ENCODE peak calls at places on chromosomes 7 and 10, in six cellular contexts. V, T, X, A, D and E are unnamed samples.

GRCh38 chr7:139799586-139799985 is 21.8 kb upstream of the HIPK2 start:
- DNase-seq in V (no peak), T (no peak), X (no peak), A (no peak), D (no peak), E (no peak)

GRCh38 chr7:83476501-83476900 is 172.4 kb downstream of the SEMA3E start:
- DNase-seq in V (no peak), T (no peak), X (no peak), A (no peak), D (no peak), E (no peak)

GRCh38 chr7:44466300-44467216 is 23.9 kb downstream of the NUDCD3 start:
- DNase-seq in V (peak), T (no peak), X (no peak), A (no peak), D (no peak), E (no peak)

GRCh38 chr7:5425507-5426225 is 2.0 kb upstream of the TNRC18 start:
- DNase-seq in V (peak), T (peak), X (peak), A (peak), D (no peak), E (no peak)

GRCh38 chr10:11113156-11113555 is 95.5 kb downstream of the CELF2 start:
- DNase-seq in V (no peak), T (no peak), X (peak), A (no peak), D (peak), E (no peak)

GRCh38 chr10:47348138-47348651 is at the start of gene RBP3:
- DNase-seq in V (no peak), T (no peak), X (no peak), A (no peak), D (no peak), E (no peak)

GRCh38 chr10:103525901-103526300 is 32.4 kb downstream of the NEURL1 start:
- DNase-seq in V (no peak), T (no peak), X (no peak), A (no peak), D (no peak), E (no peak)

GRCh38 chr10:99325261-99325660 is 3.9 kb upstream of the CNNM1 start:
- DNase-seq in V (no peak), T (no peak), X (no peak), A (peak), D (no peak), E (no peak)

GRCh38 chr7:39949980-39950472 is at the start of gene CDK13:
- DNase-seq in V (peak), T (peak), X (peak), A (peak), D (peak), E (peak)

GRCh38 chr7:135734343-135734689 is 6.3 kb upstream of the SLC13A4 start:
- DNase-seq in V (no peak), T (no peak), X (no peak), A (no peak), D (no peak), E (no peak)

GRCh38 chr7:142882338-142882678 is 3.2 kb downstream of the TRPV6 start:
- DNase-seq in V (no peak), T (no peak), X (no peak), A (no peak), D (no peak), E (no peak)

GRCh38 chr10:70381491-70382421 is 669 bp downstream of the LRRC20 start:
- DNase-seq in V (peak), T (peak), X (peak), A (no peak), D (no peak), E (peak)

GRCh38 chr7:377069-378040 is 87.4 kb downstream of the FOXL3 start:
- DNase-seq in V (no peak), T (no peak), X (peak), A (no peak), D (no peak), E (no peak)
- TF ChIP-seq BHLHE40 in V (no peak), T (no peak), X (no peak), A (no peak), D (no peak), E (no peak)

GRCh38 chr7:75887669-75888369 is 9.0 kb downstream of the RHBDD2 start:
- DNase-seq in V (no peak), T (no peak), X (no peak), A (no peak), D (no peak), E (no peak)
- TF ChIP-seq BHLHE40 in V (no peak), T (no peak), X (no peak), A (no peak), D (no peak), E (no peak)

DNA sequence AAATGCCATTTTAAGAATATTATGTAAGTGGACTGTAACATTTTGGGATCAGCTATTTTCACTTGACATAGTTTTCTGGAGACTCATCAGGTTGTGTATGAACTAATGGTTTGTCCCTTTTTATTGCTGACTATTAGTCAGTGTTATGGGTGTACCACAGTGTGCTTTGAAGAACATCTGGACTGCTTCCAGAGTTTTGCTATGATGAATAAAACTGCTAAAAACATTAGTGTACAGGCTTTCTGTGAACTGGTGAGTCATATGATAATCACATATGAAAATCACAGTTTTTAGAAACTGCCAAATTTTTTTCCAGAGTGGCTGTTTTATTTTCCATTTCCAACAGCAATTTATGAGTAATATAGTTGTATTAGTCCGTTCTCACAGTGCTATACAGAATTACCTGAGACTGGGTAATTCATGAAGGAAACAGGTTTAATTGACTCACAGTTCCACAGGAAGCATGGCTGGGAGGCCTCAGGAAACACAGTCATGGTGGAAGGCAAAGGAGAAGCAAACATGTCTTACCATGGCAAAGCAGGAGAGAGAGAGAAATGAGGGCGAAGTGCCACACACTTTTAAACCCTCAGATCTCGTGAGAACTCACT is 281.2 kb upstream of the VSTM2A start:
- DNase-seq in V (no peak), T (no peak), X (no peak), A (no peak), D (no peak), E (no peak)
- TF ChIP-seq BHLHE40 in V (no peak), T (no peak), X (no peak), A (no peak), D (no peak), E (no peak)

DNA sequence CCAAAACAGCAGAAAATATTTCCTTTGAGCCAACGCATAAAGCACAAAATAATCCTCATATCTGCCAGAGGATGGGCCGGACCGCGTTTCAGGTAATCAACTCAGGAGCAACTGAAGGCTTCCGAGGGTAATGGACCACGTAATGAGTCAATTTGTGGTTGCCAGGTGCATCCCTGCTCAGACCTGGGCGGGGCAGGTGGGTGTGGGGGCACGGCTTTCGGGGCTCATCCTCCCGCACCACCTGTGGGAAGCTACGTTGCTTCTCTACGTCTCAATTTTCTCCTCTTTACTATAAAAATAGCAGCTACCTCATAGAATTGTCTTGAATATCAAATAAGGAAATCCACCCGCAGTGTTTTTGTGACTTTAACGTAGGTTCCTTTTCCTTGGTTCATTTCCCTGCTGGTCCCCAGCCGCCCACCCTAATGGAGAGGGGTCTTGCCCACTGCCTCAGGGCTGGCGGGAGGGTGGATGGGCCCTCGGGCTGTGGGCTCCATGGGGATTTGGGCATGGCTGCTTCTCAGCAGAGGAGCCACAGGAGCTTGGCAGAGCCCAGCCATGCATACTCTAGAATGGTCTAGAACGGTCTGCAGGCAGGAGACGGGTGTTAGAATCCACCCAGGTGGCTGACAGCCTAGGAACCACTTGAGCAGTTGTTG is 324.7 kb downstream of the ADARB2 start:
- DNase-seq in V (no peak), T (no peak), X (no peak), A (no peak), D (no peak), E (no peak)
- TF ChIP-seq BHLHE40 in V (no peak), T (no peak), X (no peak), A (no peak), D (no peak), E (no peak)

GRCh38 chr10:68269562-68269961 is 37.6 kb upstream of the ATOH7 start:
- DNase-seq in V (no peak), T (no peak), X (no peak), A (no peak), D (no peak), E (no peak)

GRCh38 chr10:68275600-68276126 is 43.8 kb upstream of the ATOH7 start:
- DNase-seq in V (no peak), T (no peak), X (no peak), A (no peak), D (no peak), E (no peak)

GRCh38 chr10:68272833-68273232 is 40.9 kb upstream of the ATOH7 start:
- DNase-seq in V (no peak), T (no peak), X (no peak), A (no peak), D (no peak), E (no peak)

GRCh38 chr10:68276224-68276623 is 44.3 kb upstream of the ATOH7 start:
- DNase-seq in V (no peak), T (no peak), X (no peak), A (no peak), D (no peak), E (no peak)

GRCh38 chr10:68271104-68271882 is 39.4 kb upstream of the ATOH7 start:
- DNase-seq in V (peak), T (no peak), X (no peak), A (no peak), D (no peak), E (no peak)
- TF ChIP-seq BHLHE40 in V (no peak), T (no peak), X (no peak), A (no peak), D (no peak), E (no peak)

GRCh38 chr10:51629969-51630617 is 69.3 kb downstream of the CSTF2T start:
- DNase-seq in V (peak), T (no peak), X (no peak), A (no peak), D (no peak), E (no peak)

GRCh38 chr10:51630618-51631005 is 68.8 kb downstream of the CSTF2T start:
- DNase-seq in V (no peak), T (no peak), X (no peak), A (no peak), D (no peak), E (no peak)
- TF ChIP-seq BHLHE40 in V (no peak), T (no peak), X (no peak), A (no peak), D (no peak), E (no peak)

GRCh38 chr10:80544316-80544953 is 6.7 kb downstream of the SH2D4B start:
- DNase-seq in V (no peak), T (no peak), X (no peak), A (no peak), D (no peak), E (no peak)
- TF ChIP-seq BHLHE40 in V (no peak), T (no peak), X (no peak), A (no peak), D (no peak), E (no peak)

GRCh38 chr7:35716038-35716803 is 21.3 kb upstream of the HERPUD2 start:
- DNase-seq in V (peak), T (no peak), X (no peak), A (no peak), D (no peak), E (no peak)
- TF ChIP-seq BHLHE40 in V (no peak), T (no peak), X (no peak), A (no peak), D (no peak), E (no peak)

DNA sequence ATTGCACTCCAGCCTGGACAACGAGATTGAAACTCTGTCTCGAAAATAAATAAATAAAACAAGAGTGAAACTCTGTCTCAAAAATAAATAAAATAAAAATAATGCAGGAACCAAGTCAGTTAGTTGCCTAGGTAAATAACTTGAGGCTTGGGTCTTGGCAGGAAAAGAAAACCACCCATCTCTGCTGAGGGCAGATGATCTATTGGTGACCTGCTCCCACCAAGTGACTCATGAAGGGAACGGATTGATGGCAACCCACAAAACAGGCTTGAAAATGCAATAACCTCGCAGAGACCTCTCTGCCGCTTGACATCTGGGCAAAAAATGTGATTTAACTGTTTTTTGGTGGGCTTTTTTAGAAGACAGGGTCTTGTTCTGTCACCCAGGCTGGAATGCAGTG is 86.6 kb downstream of the CALN1 start:
- DNase-seq in V (no peak), T (no peak), X (no peak), A (no peak), D (no peak), E (no peak)
- TF ChIP-seq BHLHE40 in V (no peak), T (no peak), X (no peak), A (no peak), D (no peak), E (no peak)